ENCODE peak calls at places on chromosome 13, in five cellular contexts. P, Z, S, X and E are unnamed samples.

GRCh38 chr13:77300176-77301141 is 26.4 kb downstream of the MYCBP2 start:
- DNase-seq in P (no peak), Z (no peak), S (no peak), X (no peak), E (peak; percentile 9)

GRCh38 chr13:95708390-95708774 is 31.4 kb downstream of the DNAJC3 start:
- DNase-seq in P (no peak), Z (no peak), S (no peak), X (no peak), E (no peak)

GRCh38 chr13:110890279-110891150 is 24.4 kb downstream of the ANKRD10 start:
- DNase-seq in P (no peak), Z (no peak), S (no peak), X (no peak), E (no peak)

GRCh38 chr13:37656247-37656940 is 57.8 kb upstream of the POSTN start:
- DNase-seq in P (no peak), Z (no peak), S (no peak), X (no peak), E (no peak)

GRCh38 chr13:46149272-46150133 is 32.5 kb downstream of the LCP1 start:
- DNase-seq in P (no peak), Z (no peak), S (no peak), X (no peak), E (no peak)

GRCh38 chr13:39451301-39451700 is 151.7 kb downstream of the LHFPL6 start:
- DNase-seq in P (no peak), Z (no peak), S (no peak), X (no peak), E (no peak)

GRCh38 chr13:99273128-99273527 is 14.9 kb upstream of the GPR18 start:
- DNase-seq in P (no peak), Z (no peak), S (no peak), X (no peak), E (no peak)

GRCh38 chr13:94710881-94711560 is 1.3 kb downstream of the SOX21 start:
- DNase-seq in P (no peak), Z (no peak), S (no peak), X (peak; percentile 86), E (peak; percentile 62)

GRCh38 chr13:52845766-52846566 is 2.5 kb downstream of the PCDH8 start:
- DNase-seq in P (no peak), Z (no peak), S (peak; percentile 55), X (peak; percentile 88), E (peak; percentile 82)

GRCh38 chr13:36001561-36001960 is 129.6 kb downstream of the DCLK1 start:
- DNase-seq in P (no peak), Z (no peak), S (no peak), X (no peak), E (no peak)

GRCh38 chr13:89554801-89555200 is 1792.7 kb upstream of the MIR17HG start:
- DNase-seq in P (no peak), Z (no peak), S (no peak), X (no peak), E (no peak)

GRCh38 chr13:102907016-102907756 is 61.4 kb downstream of the ERCC5 start:
- DNase-seq in P (no peak), Z (no peak), S (no peak), X (no peak), E (no peak)

GRCh38 chr13:98370806-98371553 is 193.9 kb upstream of the RNF113B start:
- DNase-seq in P (no peak), Z (peak; percentile 69), S (peak; percentile 31), X (no peak), E (no peak)

GRCh38 chr13:35143123-35143522 is 201.1 kb downstream of the NBEA start:
- DNase-seq in P (no peak), Z (no peak), S (no peak), X (no peak), E (no peak)

GRCh38 chr13:24145231-24145630 is 15.3 kb upstream of the SPATA13 start:
- DNase-seq in P (no peak), Z (no peak), S (no peak), X (no peak), E (no peak)

GRCh38 chr13:40342901-40343300 is 323.5 kb downstream of the FOXO1 start:
- DNase-seq in P (no peak), Z (no peak), S (no peak), X (no peak), E (no peak)

DNA sequence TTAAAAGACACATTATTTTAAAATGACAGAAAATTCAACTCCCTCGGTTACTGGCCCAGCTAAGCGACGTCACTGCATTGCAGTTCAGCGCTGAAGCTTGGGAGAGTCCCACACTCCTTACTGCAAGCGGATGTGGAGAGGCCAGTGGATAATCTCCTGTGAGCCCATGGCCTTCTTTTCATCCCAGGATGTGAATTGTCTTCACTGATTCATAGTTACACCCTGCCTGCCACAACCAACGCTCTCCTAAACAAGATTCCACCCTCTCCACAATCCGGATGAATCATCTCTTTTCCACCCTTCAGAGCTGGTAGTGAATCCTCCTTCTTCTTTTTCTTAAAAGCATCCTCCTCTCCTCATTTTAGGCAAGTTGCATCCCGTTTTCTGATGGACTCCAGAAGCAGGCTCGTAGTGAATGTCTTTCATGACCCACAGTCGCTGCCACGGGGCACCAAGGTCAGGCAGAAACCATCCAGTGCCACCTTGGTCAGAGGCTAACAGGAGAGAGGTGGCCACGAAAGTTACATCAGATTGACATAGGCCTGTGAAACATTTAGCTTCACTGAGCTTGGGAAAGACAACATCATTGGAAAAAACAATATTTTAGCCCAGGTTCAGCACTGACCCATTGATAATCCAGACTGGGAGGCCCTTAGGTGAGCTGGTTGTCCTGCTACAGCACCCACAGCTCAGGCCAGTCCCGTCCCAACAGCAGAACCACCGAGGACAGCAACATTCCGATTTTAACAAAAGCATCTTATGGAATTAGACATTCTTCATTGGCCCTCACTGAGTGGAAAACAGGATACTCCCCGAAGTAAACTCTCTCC is 2.0 kb downstream of the GJB2 start:
- DNase-seq in P (no peak), Z (no peak), S (no peak), X (no peak), E (no peak)
- H3K27me3 ChIP-seq in P (peaks cover 9% of the 10 kb centered on the region), Z (peaks cover 13% of the 10 kb centered on the region), S (peaks cover 40% of the 10 kb centered on the region), X (peaks cover 76% of the 10 kb centered on the region), E (peaks cover 82% of the 10 kb centered on the region)

GRCh38 chr13:33639158-33639557 is 178.8 kb upstream of the RFC3 start:
- DNase-seq in P (no peak), Z (no peak), S (peak; percentile 22), X (no peak), E (no peak)
- TF ChIP-seq POLR2AphosphoS5 in P (peak; percentile 97), Z (peak; percentile 43), S (peak; percentile 44), X (no peak), E (no peak)

GRCh38 chr13:27917121-27917947 is 2.5 kb upstream of the PDX1 start:
- DNase-seq in P (no peak), Z (no peak), S (no peak), X (no peak), E (peak; percentile 67)
- H3K27me3 ChIP-seq in P (peaks cover 6% of the 10 kb centered on the region), Z (peaks cover 21% of the 10 kb centered on the region), S (peaks cover 100% of the 10 kb centered on the region), X (peaks cover 87% of the 10 kb centered on the region), E (peaks cover 100% of the 10 kb centered on the region)

GRCh38 chr13:71879129-71879535 is 12.1 kb upstream of the DACH1 start:
- DNase-seq in P (no peak), Z (no peak), S (no peak), X (peak; percentile 33), E (peak; percentile 81)
- TF ChIP-seq POLR2AphosphoS5 in P (no peak), Z (no peak), S (no peak), X (no peak), E (no peak)

DNA sequence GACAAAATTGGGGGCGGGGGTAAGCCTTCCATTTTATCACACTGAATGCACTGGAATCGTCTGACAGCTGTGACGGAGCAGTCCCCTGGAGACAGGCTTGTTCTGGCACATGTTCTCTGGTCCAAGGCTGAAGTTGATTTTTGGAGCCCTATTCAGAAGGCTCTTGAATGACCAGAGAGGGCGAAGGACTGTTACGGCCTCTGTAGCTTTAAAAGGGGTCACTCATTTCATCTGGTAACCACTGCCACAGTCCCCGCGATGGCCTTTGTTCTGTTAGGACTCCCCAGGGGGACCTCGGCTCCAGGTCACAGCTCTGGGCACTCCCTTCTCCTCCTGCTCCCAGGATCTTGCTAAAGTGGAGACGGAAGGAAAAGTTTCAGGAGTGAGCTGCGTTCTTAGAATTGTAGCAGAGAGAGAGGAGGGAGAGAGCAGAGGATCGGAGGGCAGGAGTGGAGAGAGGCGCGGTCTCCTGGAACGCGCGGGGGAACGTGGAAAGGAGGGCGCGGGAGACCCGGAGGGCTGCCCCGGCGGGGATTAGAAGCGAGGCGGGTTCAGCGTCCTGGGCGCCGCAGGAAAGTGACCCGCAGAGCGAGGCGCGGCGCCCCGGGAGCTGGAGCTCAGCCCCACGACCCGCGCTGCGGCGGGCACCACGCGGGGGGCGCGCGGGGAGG is 134.3 kb upstream of the MYO16 start:
- DNase-seq in P (no peak), Z (no peak), S (no peak), X (peak; percentile 16), E (peak; percentile 41)
- H3K27me3 ChIP-seq in P (no peaks in the 10 kb centered on the region), Z (no peaks in the 10 kb centered on the region), S (peaks cover 34% of the 10 kb centered on the region), X (peaks cover 21% of the 10 kb centered on the region), E (peaks cover 60% of the 10 kb centered on the region)

DNA sequence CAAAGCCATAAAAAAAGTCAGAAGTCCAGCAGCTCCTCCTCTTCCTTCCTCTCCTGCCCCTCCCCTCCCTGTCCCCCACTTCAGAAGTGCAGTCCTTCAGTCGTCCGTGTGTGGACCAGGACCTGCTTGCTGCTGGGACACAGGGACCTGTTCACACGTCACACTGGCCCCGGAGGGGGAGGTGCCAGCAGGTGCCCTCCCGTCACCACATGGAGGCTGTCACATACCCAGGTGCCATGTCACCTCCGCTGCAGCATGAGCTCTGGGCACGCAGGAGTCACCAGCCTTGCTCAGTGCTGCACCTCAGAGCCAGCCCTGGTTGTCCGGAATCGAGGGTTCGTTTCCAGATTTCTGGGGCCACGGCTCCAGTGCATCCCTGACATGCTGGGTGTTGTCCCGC is 3.9 kb upstream of the MCF2L start:
- DNase-seq in P (peak; percentile 45), Z (no peak), S (peak; percentile 8), X (no peak), E (no peak)
- TF ChIP-seq POLR2AphosphoS5 in P (no peak), Z (peak; percentile 19), S (no peak), X (no peak), E (no peak)

GRCh38 chr13:26896986-26897668 is 136.5 kb upstream of the GPR12 start:
- DNase-seq in P (no peak), Z (no peak), S (no peak), X (peak; percentile 41), E (no peak)

GRCh38 chr13:26895808-26896466 is 135.4 kb upstream of the GPR12 start:
- DNase-seq in P (no peak), Z (no peak), S (no peak), X (no peak), E (peak; percentile 17)

GRCh38 chr13:26899153-26899552 is 138.6 kb upstream of the GPR12 start:
- DNase-seq in P (no peak), Z (no peak), S (no peak), X (peak; percentile 60), E (no peak)

GRCh38 chr13:26895081-26895807 is 134.7 kb upstream of the GPR12 start:
- DNase-seq in P (no peak), Z (no peak), S (no peak), X (no peak), E (peak; percentile 56)

GRCh38 chr13:26897706-26898550 is 137.3 kb upstream of the GPR12 start:
- DNase-seq in P (no peak), Z (no peak), S (no peak), X (no peak), E (peak; percentile 8)
- H3K27me3 ChIP-seq in P (no peaks in the 10 kb centered on the region), Z (no peaks in the 10 kb centered on the region), S (peaks cover 11% of the 10 kb centered on the region), X (no peaks in the 10 kb centered on the region), E (no peaks in the 10 kb centered on the region)